ENCODE peak calls at places on chromosomes 11 and 22, in six cellular contexts. I, F, Z, C, D and W are unnamed samples.

GRCh38 chr11:65861165-65861505 is 902 bp downstream of the MUS81 start:
- DNase-seq in D (no peak), C (no peak), I (no peak), Z (no peak), F (no peak), W (peak)

GRCh38 chr11:118923721-118924587 is 1.8 kb downstream of the BCL9L start:
- DNase-seq in I (no peak), F (no peak), D (peak), C (no peak), Z (no peak), W (peak)

GRCh38 chr11:12724301-12725046 is 50.3 kb downstream of the TEAD1 start:
- DNase-seq in C (peak), I (peak), Z (peak), D (peak), F (peak), W (peak)

GRCh38 chr11:71250512-71251158 is 1.7 kb downstream of the SHANK2 start:
- DNase-seq in D (no peak), I (no peak), C (no peak), F (no peak), Z (no peak), W (no peak)

GRCh38 chr11:1401001-1401445 is 11.3 kb downstream of the BRSK2 start:
- DNase-seq in F (no peak), D (no peak), I (no peak), Z (no peak), C (no peak), W (no peak)

GRCh38 chr22:50167689-50168489 is 2.6 kb upstream of the PANX2 start:
- DNase-seq in D (no peak), Z (no peak), F (no peak), I (no peak), C (no peak), W (no peak)

GRCh38 chr11:133681901-133682300 is 149.6 kb upstream of the OPCML start:
- DNase-seq in C (no peak), I (no peak), D (no peak), F (no peak), Z (no peak), W (no peak)

GRCh38 chr22:48937032-48937639 is 890.5 kb downstream of the BRD1 start:
- DNase-seq in D (no peak), C (no peak), F (no peak), I (no peak), Z (no peak), W (no peak)

GRCh38 chr22:29202231-29203192 is 3.2 kb upstream of the EMID1 start:
- DNase-seq in C (no peak), F (no peak), D (peak), Z (no peak), I (peak), W (peak)

GRCh38 chr11:1943977-1944376 is 3.2 kb upstream of the MRPL23 start:
- DNase-seq in C (peak), Z (no peak), I (peak), D (peak), F (no peak), W (peak)